ENCODE peak calls at places on chromosomes 3 and 15, in four cellular contexts. R, W, Z and A are unnamed samples.

GRCh38 chr3:190252080-190252479 is 70.2 kb downstream of the CLDN1 start:
- DNase-seq in Z (no peak), R (no peak), W (no peak), A (no peak)

GRCh38 chr3:197117107-197117506 is 87.5 kb upstream of the MELTF start:
- DNase-seq in R (no peak), Z (no peak), W (no peak), A (no peak)

GRCh38 chr3:77686560-77686959 is 646.7 kb downstream of the ROBO2 start:
- DNase-seq in W (no peak), R (no peak), Z (no peak), A (no peak)

GRCh38 chr3:39809995-39810595 is 686 bp downstream of the MYRIP start:
- DNase-seq in R (no peak), Z (no peak), W (no peak), A (no peak)

GRCh38 chr3:16739416-16740091 is 134.3 kb upstream of the DAZL start:
- DNase-seq in W (no peak), R (no peak), Z (no peak), A (no peak)

GRCh38 chr3:111803123-111803593 is 55.9 kb upstream of the PHLDB2 start:
- DNase-seq in R (no peak), Z (no peak), W (no peak), A (no peak)

GRCh38 chr3:172305552-172305951 is 142.7 kb downstream of the GHSR start:
- DNase-seq in W (no peak), Z (no peak), R (no peak), A (no peak)

GRCh38 chr15:73540161-73540560 is 93.0 kb downstream of the NPTN start:
- DNase-seq in Z (no peak), R (no peak), W (no peak), A (no peak)

GRCh38 chr15:41465822-41466421 is 27.8 kb upstream of the ITPKA start:
- DNase-seq in Z (no peak), R (no peak), W (peak), A (no peak)